ENCODE peak calls at places on chromosomes 11 and 22, in five cellular contexts. One of them, this sample, is unnamed.

GRCh38 chr11:102284008-102284407 is 33.3 kb upstream of the BIRC3 start:
- DNase-seq in heart right ventricle: no peak
- DNase-seq in GM03348: no peak
- DNase-seq in HT1080: no peak
- DNase-seq in spleen: no peak
- DNase-seq in this sample: no peak

GRCh38 chr11:43644626-43645299 is 35.8 kb upstream of the HSD17B12 start:
- DNase-seq in HT1080: no peak
- DNase-seq in spleen: no peak
- DNase-seq in heart right ventricle: no peak
- DNase-seq in GM03348: peak
- DNase-seq in this sample: peak

GRCh38 chr11:121291896-121292502 is 572 bp upstream of the SC5D start:
- DNase-seq in heart right ventricle: no peak
- DNase-seq in GM03348: no peak
- DNase-seq in spleen: no peak
- DNase-seq in HT1080: no peak
- DNase-seq in this sample: no peak

GRCh38 chr11:579830-580601 is 3.7 kb downstream of the PHRF1 start:
- DNase-seq in HT1080: no peak
- DNase-seq in heart right ventricle: no peak
- DNase-seq in GM03348: no peak
- DNase-seq in spleen: no peak
- DNase-seq in this sample: no peak

GRCh38 chr11:109933126-109933525 is 160.1 kb upstream of the ZC3H12C start:
- DNase-seq in spleen: no peak
- DNase-seq in GM03348: no peak
- DNase-seq in heart right ventricle: no peak
- DNase-seq in HT1080: peak
- DNase-seq in this sample: no peak

GRCh38 chr11:14340721-14341120 is 18.3 kb downstream of the RRAS2 start:
- DNase-seq in spleen: no peak
- DNase-seq in heart right ventricle: no peak
- DNase-seq in GM03348: no peak
- DNase-seq in HT1080: no peak
- DNase-seq in this sample: no peak

GRCh38 chr22:41001722-41002122 is 50.5 kb downstream of the RBX1 start:
- DNase-seq in HT1080: peak
- DNase-seq in GM03348: no peak
- DNase-seq in heart right ventricle: no peak
- DNase-seq in spleen: no peak
- DNase-seq in this sample: peak

GRCh38 chr11:104254347-104254746 is 90.4 kb upstream of the PDGFD start:
- DNase-seq in heart right ventricle: no peak
- DNase-seq in HT1080: peak
- DNase-seq in GM03348: peak
- DNase-seq in spleen: no peak
- DNase-seq in this sample: no peak

GRCh38 chr22:35547993-35548761 is 7.5 kb downstream of the RASD2 start:
- DNase-seq in HT1080: no peak
- DNase-seq in GM03348: no peak
- DNase-seq in heart right ventricle: no peak
- DNase-seq in spleen: no peak
- DNase-seq in this sample: no peak

GRCh38 chr11:84906995-84907394 is 720.1 kb downstream of the DLG2 start:
- DNase-seq in HT1080: peak
- DNase-seq in heart right ventricle: no peak
- DNase-seq in GM03348: peak
- DNase-seq in spleen: no peak
- DNase-seq in this sample: no peak

GRCh38 chr11:134691474-134691873 is 279.4 kb upstream of the B3GAT1 start:
- DNase-seq in spleen: no peak
- DNase-seq in GM03348: no peak
- DNase-seq in heart right ventricle: no peak
- DNase-seq in HT1080: no peak
- DNase-seq in this sample: no peak

GRCh38 chr22:35697142-35697541 is 20.5 kb upstream of the APOL5 start:
- DNase-seq in spleen: no peak
- DNase-seq in heart right ventricle: no peak
- DNase-seq in HT1080: no peak
- DNase-seq in GM03348: no peak
- DNase-seq in this sample: no peak

GRCh38 chr11:10351768-10352641 is 47.1 kb downstream of the ADM start:
- DNase-seq in HT1080: peak
- DNase-seq in heart right ventricle: peak
- DNase-seq in spleen: no peak
- DNase-seq in GM03348: peak
- DNase-seq in this sample: peak

GRCh38 chr11:128331317-128331716 is 256.0 kb downstream of the ETS1 start:
- DNase-seq in heart right ventricle: no peak
- DNase-seq in spleen: no peak
- DNase-seq in GM03348: no peak
- DNase-seq in HT1080: no peak
- DNase-seq in this sample: no peak

GRCh38 chr11:33172996-33173395 is 11.7 kb upstream of the CSTF3 start:
- DNase-seq in spleen: no peak
- DNase-seq in GM03348: peak
- DNase-seq in heart right ventricle: no peak
- DNase-seq in HT1080: no peak
- DNase-seq in this sample: peak

GRCh38 chr11:34379081-34379480 is 21.3 kb upstream of the ABTB2 start:
- DNase-seq in spleen: no peak
- DNase-seq in heart right ventricle: no peak
- DNase-seq in HT1080: peak
- DNase-seq in GM03348: no peak
- DNase-seq in this sample: no peak

GRCh38 chr22:19527321-19527721 is 3.1 kb upstream of the CLDN5 start:
- DNase-seq in spleen: peak
- DNase-seq in HT1080: no peak
- DNase-seq in GM03348: no peak
- DNase-seq in heart right ventricle: peak
- DNase-seq in this sample: no peak

GRCh38 chr11:73942030-73942429 is 8.8 kb upstream of the DNAJB13 start:
- DNase-seq in HT1080: no peak
- DNase-seq in heart right ventricle: no peak
- DNase-seq in spleen: no peak
- DNase-seq in GM03348: no peak
- DNase-seq in this sample: no peak

GRCh38 chr11:121318848-121319834 is 26.6 kb downstream of the SC5D start:
- DNase-seq in heart right ventricle: no peak
- DNase-seq in GM03348: peak
- DNase-seq in spleen: no peak
- DNase-seq in HT1080: peak
- DNase-seq in this sample: peak

GRCh38 chr22:45554861-45555260 is 52.2 kb downstream of the FBLN1 start:
- DNase-seq in HT1080: no peak
- DNase-seq in heart right ventricle: no peak
- DNase-seq in GM03348: no peak
- DNase-seq in spleen: no peak
- DNase-seq in this sample: no peak

GRCh38 chr22:48492371-48493320 is 1335.0 kb downstream of the BRD1 start:
- DNase-seq in HT1080: peak
- DNase-seq in heart right ventricle: peak
- DNase-seq in spleen: peak
- DNase-seq in GM03348: peak
- DNase-seq in this sample: peak

GRCh38 chr11:57323503-57324153 is 1.1 kb downstream of the TNKS1BP1 start:
- DNase-seq in spleen: no peak
- DNase-seq in heart right ventricle: no peak
- DNase-seq in HT1080: no peak
- DNase-seq in GM03348: peak
- DNase-seq in this sample: peak

GRCh38 chr11:122159173-122159701 is 43.2 kb upstream of the BLID start:
- DNase-seq in heart right ventricle: no peak
- DNase-seq in GM03348: peak
- DNase-seq in HT1080: peak
- DNase-seq in spleen: no peak
- DNase-seq in this sample: peak

GRCh38 chr22:49018601-49019000 is 809.1 kb downstream of the BRD1 start:
- DNase-seq in HT1080: no peak
- DNase-seq in spleen: peak
- DNase-seq in heart right ventricle: no peak
- DNase-seq in GM03348: no peak
- DNase-seq in this sample: no peak

GRCh38 chr11:19803506-19803998 is 90.9 kb downstream of the NAV2 start:
- DNase-seq in heart right ventricle: no peak
- DNase-seq in GM03348: no peak
- DNase-seq in spleen: no peak
- DNase-seq in HT1080: no peak
- DNase-seq in this sample: no peak

GRCh38 chr22:29369460-29369859 is 18.9 kb downstream of the AP1B1 start:
- DNase-seq in spleen: peak
- DNase-seq in heart right ventricle: peak
- DNase-seq in GM03348: peak
- DNase-seq in HT1080: peak
- DNase-seq in this sample: peak

GRCh38 chr11:35784699-35785098 is 122.1 kb downstream of the TRIM44 start:
- DNase-seq in GM03348: no peak
- DNase-seq in HT1080: no peak
- DNase-seq in spleen: no peak
- DNase-seq in heart right ventricle: no peak
- DNase-seq in this sample: no peak

GRCh38 chr11:119218141-119218878 is 12.2 kb downstream of the CBL start:
- DNase-seq in spleen: no peak
- DNase-seq in GM03348: peak
- DNase-seq in heart right ventricle: no peak
- DNase-seq in HT1080: peak
- DNase-seq in this sample: peak

GRCh38 chr11:76244311-76245061 is 38.2 kb upstream of the WNT11 start:
- DNase-seq in GM03348: no peak
- DNase-seq in heart right ventricle: no peak
- DNase-seq in HT1080: no peak
- DNase-seq in spleen: peak
- DNase-seq in this sample: no peak

This sample was measured in AG08395.